ENCODE peak calls at places on chromosomes 5 and 9, in six cellular contexts. One of them, this sample, is unnamed.

GRCh38 chr9:81902601-81903000 is 25.6 kb upstream of the SPATA31D4 start:
- DNase-seq in GM12878: no peak
- DNase-seq in A549: no peak
- DNase-seq in HCT116: no peak
- DNase-seq in K562: no peak
- DNase-seq in H1: no peak
- DNase-seq in this sample: no peak

GRCh38 chr9:92968081-92968480 is 20.8 kb downstream of the FGD3 start:
- DNase-seq in GM12878: no peak
- DNase-seq in A549: no peak
- DNase-seq in HCT116: no peak
- DNase-seq in K562: no peak
- DNase-seq in H1: no peak
- DNase-seq in this sample: no peak

GRCh38 chr5:83473344-83474169 is 2.0 kb downstream of the VCAN start:
- DNase-seq in GM12878: peak; percentile 24
- DNase-seq in A549: peak; percentile 92
- DNase-seq in HCT116: peak; percentile 86
- DNase-seq in K562: peak; percentile 64
- DNase-seq in H1: peak; percentile 96
- DNase-seq in this sample: peak; percentile 70

GRCh38 chr5:122192883-122193496 is 63.6 kb downstream of the ZNF474 start:
- DNase-seq in GM12878: peak; percentile 11
- DNase-seq in A549: peak; percentile 34
- DNase-seq in HCT116: peak; percentile 46
- DNase-seq in K562: peak; percentile 42
- DNase-seq in H1: no peak
- DNase-seq in this sample: peak; percentile 65

GRCh38 chr5:25009063-25009462 is 364.3 kb upstream of the CDH10 start:
- DNase-seq in GM12878: no peak
- DNase-seq in A549: no peak
- DNase-seq in HCT116: no peak
- DNase-seq in K562: no peak
- DNase-seq in H1: no peak
- DNase-seq in this sample: no peak

GRCh38 chr5:60634054-60634453 is 65.9 kb downstream of the DEPDC1B start:
- DNase-seq in GM12878: no peak
- DNase-seq in A549: no peak
- DNase-seq in HCT116: no peak
- DNase-seq in K562: no peak
- DNase-seq in H1: no peak
- DNase-seq in this sample: peak; percentile 3

GRCh38 chr9:115278241-115279035 is 160.5 kb upstream of the TNC start:
- DNase-seq in GM12878: no peak
- DNase-seq in A549: no peak
- DNase-seq in HCT116: no peak
- DNase-seq in K562: no peak
- DNase-seq in H1: no peak
- DNase-seq in this sample: no peak

GRCh38 chr5:30802961-30803705 is 390.4 kb upstream of the CDH6 start:
- DNase-seq in GM12878: no peak
- DNase-seq in A549: no peak
- DNase-seq in HCT116: no peak
- DNase-seq in K562: no peak
- DNase-seq in H1: no peak
- DNase-seq in this sample: no peak

GRCh38 chr9:121620777-121621437 is 30.5 kb upstream of the DAB2IP start:
- DNase-seq in GM12878: no peak
- DNase-seq in A549: peak; percentile 67
- DNase-seq in HCT116: no peak
- DNase-seq in K562: peak; percentile 55
- DNase-seq in H1: peak; percentile 76
- DNase-seq in this sample: peak; percentile 74

GRCh38 chr5:151886741-151887261 is 37.9 kb downstream of the GLRA1 start:
- DNase-seq in GM12878: no peak
- DNase-seq in A549: no peak
- DNase-seq in HCT116: no peak
- DNase-seq in K562: no peak
- DNase-seq in H1: no peak
- DNase-seq in this sample: no peak
- TF ChIP-seq CTCF in GM12878: no peak
- TF ChIP-seq CTCF in A549: no peak
- TF ChIP-seq CTCF in HCT116: no peak
- TF ChIP-seq CTCF in K562: no peak
- TF ChIP-seq CTCF in H1: no peak
- TF ChIP-seq CTCF in this sample: no peak

GRCh38 chr5:94615843-94616242 is 2.6 kb downstream of the KIAA0825 start:
- DNase-seq in GM12878: no peak
- DNase-seq in A549: no peak
- DNase-seq in HCT116: no peak
- DNase-seq in K562: no peak
- DNase-seq in H1: no peak
- DNase-seq in this sample: no peak

GRCh38 chr5:94621763-94622162 is 3.3 kb downstream of the SLF1 start:
- DNase-seq in GM12878: no peak
- DNase-seq in A549: no peak
- DNase-seq in HCT116: no peak
- DNase-seq in K562: no peak
- DNase-seq in H1: no peak
- DNase-seq in this sample: no peak

GRCh38 chr5:94618493-94619328 is at the start of the genes KIAA0825 and SLF1:
- DNase-seq in GM12878: peak; percentile 39
- DNase-seq in A549: peak; percentile 85
- DNase-seq in HCT116: peak; percentile 74
- DNase-seq in K562: peak; percentile 54
- DNase-seq in H1: peak; percentile 90
- DNase-seq in this sample: peak; percentile 91

GRCh38 chr5:94620257-94620656 is 1.8 kb downstream of the SLF1 start:
- DNase-seq in GM12878: no peak
- DNase-seq in A549: no peak
- DNase-seq in HCT116: no peak
- DNase-seq in K562: no peak
- DNase-seq in H1: no peak
- DNase-seq in this sample: no peak

DNA sequence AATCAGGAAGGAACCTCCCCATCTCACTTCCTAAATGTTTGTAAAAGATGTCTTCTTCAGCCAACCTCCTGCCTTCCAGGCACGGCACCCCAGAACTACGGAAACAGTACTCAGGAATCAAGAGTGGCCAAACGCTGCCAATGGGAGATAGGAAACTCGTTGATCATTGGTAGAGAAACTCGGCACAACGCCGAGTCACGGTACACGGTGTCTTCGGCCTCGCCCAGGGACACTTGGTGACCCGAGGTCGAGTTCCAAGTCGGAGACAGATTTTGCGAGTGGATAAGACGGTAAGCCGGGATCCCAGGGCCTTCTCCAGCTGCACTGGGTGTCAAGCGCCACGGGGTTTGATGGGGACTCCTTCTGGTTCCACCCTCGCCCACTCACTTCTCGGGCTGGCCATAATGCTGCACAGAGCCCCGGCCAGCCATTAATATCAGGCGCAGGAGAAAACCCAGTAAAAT is 343 bp downstream of the KIAA0825 start:
- DNase-seq in GM12878: no peak
- DNase-seq in A549: peak; percentile 31
- DNase-seq in HCT116: peak; percentile 36
- DNase-seq in K562: peak; percentile 39
- DNase-seq in H1: no peak
- DNase-seq in this sample: peak; percentile 76
- TF ChIP-seq MAX in GM12878: no peak
- TF ChIP-seq MAX in A549: no peak
- TF ChIP-seq MAX in HCT116: no peak
- TF ChIP-seq MAX in K562: no peak
- TF ChIP-seq MAX in H1: no peak
- TF ChIP-seq MAX in this sample: peak; percentile 63

DNA sequence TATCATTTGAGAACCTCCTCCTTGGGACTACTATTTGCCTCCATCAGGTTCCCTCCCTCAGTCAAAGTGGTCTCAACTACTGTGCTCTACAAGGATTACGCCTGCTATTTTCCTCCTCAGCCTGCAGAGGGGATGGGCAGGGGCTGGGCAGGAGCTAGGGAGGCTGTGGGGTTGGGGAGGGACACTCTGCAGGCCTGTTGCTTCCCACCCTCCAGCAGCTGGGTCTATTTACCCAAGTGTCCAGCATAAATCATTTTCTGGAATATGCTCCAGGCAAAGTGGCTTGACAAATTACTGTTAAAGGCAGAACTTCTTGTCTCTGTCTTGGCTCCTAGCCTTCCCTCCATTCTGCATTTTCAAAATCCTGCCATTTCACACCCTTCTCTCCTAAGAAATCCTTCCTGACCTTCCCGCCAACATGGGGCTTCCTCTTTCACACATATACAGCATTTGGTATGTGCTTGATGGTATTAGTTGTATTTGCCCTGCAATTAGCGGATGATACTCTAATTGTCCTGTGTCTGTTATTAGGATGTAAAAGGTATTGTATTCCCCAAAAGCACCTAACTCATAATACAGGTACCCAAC is 106.7 kb downstream of the EFNA5 start:
- DNase-seq in GM12878: no peak
- DNase-seq in A549: no peak
- DNase-seq in HCT116: no peak
- DNase-seq in K562: no peak
- DNase-seq in H1: no peak
- DNase-seq in this sample: no peak
- TF ChIP-seq POLR2A in GM12878: no peak
- TF ChIP-seq POLR2A in A549: no peak
- TF ChIP-seq POLR2A in HCT116: no peak
- TF ChIP-seq POLR2A in K562: no peak
- TF ChIP-seq POLR2A in H1: no peak
- TF ChIP-seq POLR2A in this sample: no peak

GRCh38 chr5:165620394-165620793 is 2115.0 kb downstream of the MAT2B start:
- DNase-seq in GM12878: no peak
- DNase-seq in A549: no peak
- DNase-seq in HCT116: no peak
- DNase-seq in K562: no peak
- DNase-seq in H1: no peak
- DNase-seq in this sample: no peak

GRCh38 chr5:165617491-165617890 is 2112.1 kb downstream of the MAT2B start:
- DNase-seq in GM12878: no peak
- DNase-seq in A549: no peak
- DNase-seq in HCT116: no peak
- DNase-seq in K562: no peak
- DNase-seq in H1: no peak
- DNase-seq in this sample: no peak

DNA sequence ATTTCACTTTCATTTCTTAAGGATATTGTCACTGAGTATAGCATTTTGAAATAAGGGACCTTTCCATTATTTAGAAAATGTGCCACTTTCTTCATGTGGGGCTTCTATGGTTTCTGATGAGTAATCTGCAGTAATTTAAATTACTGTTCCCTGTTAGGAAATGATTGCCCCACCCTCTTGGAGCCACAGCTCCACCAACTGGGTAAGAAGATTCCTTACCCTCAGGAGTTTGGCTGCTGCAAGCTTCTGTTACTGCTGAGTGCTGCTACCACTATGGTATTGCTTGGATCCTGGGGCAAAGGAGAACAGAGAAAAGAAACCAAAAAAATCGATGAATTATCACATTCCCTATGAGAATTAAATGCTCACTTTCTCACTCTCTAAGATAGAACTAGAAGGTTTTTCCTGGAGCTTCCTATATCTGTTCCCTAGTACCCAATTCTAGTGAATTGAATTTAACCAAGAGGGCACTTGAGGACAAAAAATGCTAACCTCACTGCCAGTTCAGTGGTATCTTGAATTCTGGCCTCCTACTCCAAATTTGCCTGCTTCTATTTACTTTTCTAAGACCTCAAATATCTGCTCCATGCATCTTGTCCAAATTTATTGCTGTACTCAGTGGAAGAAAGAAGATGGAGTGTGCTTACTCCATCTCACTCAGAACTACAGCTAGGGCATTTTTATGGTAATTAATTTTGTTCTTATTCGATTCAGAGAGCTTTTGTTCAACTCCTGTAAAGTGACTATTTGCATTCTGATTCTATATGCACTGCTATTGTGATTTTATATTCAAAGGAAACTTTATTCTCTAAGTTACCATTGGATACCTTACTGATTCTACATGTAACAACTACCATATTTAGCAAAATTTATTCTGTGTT is 2111.4 kb downstream of the MAT2B start:
- DNase-seq in GM12878: no peak
- DNase-seq in A549: no peak
- DNase-seq in HCT116: no peak
- DNase-seq in K562: no peak
- DNase-seq in H1: no peak
- DNase-seq in this sample: peak; percentile 60
- TF ChIP-seq CTCF in GM12878: no peak
- TF ChIP-seq CTCF in A549: no peak
- TF ChIP-seq CTCF in HCT116: no peak
- TF ChIP-seq CTCF in K562: no peak
- TF ChIP-seq CTCF in H1: peak; percentile 34
- TF ChIP-seq CTCF in this sample: no peak

DNA sequence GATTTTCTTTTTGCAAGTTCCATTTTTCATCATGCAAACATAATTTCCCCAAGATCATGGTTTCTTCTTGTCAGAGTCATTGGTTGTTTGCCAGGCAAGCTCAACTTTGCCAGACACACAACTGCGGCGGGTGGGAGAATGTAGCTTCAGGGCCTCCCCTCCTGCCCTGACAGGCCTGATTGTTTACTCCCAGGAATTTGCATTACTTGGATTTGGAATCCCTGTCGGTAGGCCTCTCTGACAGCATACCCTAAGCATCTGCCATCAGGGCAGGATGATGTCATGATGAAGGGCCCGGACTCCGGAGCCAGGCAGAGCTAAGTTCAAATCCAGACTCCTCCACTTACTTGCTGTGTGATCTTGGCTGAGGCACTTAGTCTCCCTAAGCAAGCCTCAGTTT is 15.0 kb downstream of the RPS14 start:
- DNase-seq in GM12878: no peak
- DNase-seq in A549: no peak
- DNase-seq in HCT116: no peak
- DNase-seq in K562: no peak
- DNase-seq in H1: no peak
- DNase-seq in this sample: no peak
- TF ChIP-seq MAX in GM12878: no peak
- TF ChIP-seq MAX in A549: no peak
- TF ChIP-seq MAX in HCT116: no peak
- TF ChIP-seq MAX in K562: no peak
- TF ChIP-seq MAX in H1: no peak
- TF ChIP-seq MAX in this sample: no peak

GRCh38 chr5:133968057-133968993 is at the start of gene C5orf15:
- DNase-seq in GM12878: peak; percentile 94
- DNase-seq in A549: peak; percentile 97
- DNase-seq in HCT116: peak; percentile 96
- DNase-seq in K562: peak; percentile 86
- DNase-seq in H1: peak; percentile 91
- DNase-seq in this sample: peak; percentile 97
- TF ChIP-seq POLR2A in GM12878: peak; percentile 98
- TF ChIP-seq POLR2A in A549: peak; percentile 76
- TF ChIP-seq POLR2A in HCT116: peak; percentile 58
- TF ChIP-seq POLR2A in K562: peak; percentile 92
- TF ChIP-seq POLR2A in H1: peak; percentile 64
- TF ChIP-seq POLR2A in this sample: peak; percentile 64

GRCh38 chr9:16039103-16039987 is 486.5 kb downstream of the CCDC171 start:
- DNase-seq in GM12878: no peak
- DNase-seq in A549: no peak
- DNase-seq in HCT116: peak; percentile 34
- DNase-seq in K562: no peak
- DNase-seq in H1: peak; percentile 86
- DNase-seq in this sample: peak; percentile 85
- TF ChIP-seq CTCF in GM12878: peak; percentile 34
- TF ChIP-seq CTCF in A549: no peak
- TF ChIP-seq CTCF in HCT116: peak; percentile 51
- TF ChIP-seq CTCF in K562: no peak
- TF ChIP-seq CTCF in H1: peak; percentile 70
- TF ChIP-seq CTCF in this sample: peak; percentile 76